ENCODE peak calls at places on chromosomes 16 and 17, in ten cellular contexts. One of them, this sample, is unnamed.

GRCh38 chr17:58332720-58333395 is 4.3 kb upstream of the TSPOAP1 start:
- DNase-seq in Peyer's patch: peak; percentile 77
- DNase-seq in body of pancreas: no peak
- DNase-seq in spleen: peak; percentile 93
- DNase-seq in A549: no peak
- DNase-seq in transverse colon: no peak
- DNase-seq in sigmoid colon: no peak
- DNase-seq in tibial nerve: no peak
- DNase-seq in IMR-90: no peak
- DNase-seq in esophagus squamous epithelium: no peak
- DNase-seq in this sample: no peak

GRCh38 chr17:41073676-41074075 is 8.0 kb upstream of the KRTAP2-4 start:
- DNase-seq in transverse colon: no peak
- DNase-seq in esophagus squamous epithelium: no peak
- DNase-seq in spleen: no peak
- DNase-seq in sigmoid colon: no peak
- DNase-seq in A549: no peak
- DNase-seq in Peyer's patch: no peak
- DNase-seq in IMR-90: no peak
- DNase-seq in body of pancreas: no peak
- DNase-seq in tibial nerve: no peak
- DNase-seq in this sample: no peak

GRCh38 chr16:3321802-3322201 is 16.5 kb downstream of the ZNF75A start:
- DNase-seq in Peyer's patch: no peak
- DNase-seq in body of pancreas: no peak
- DNase-seq in sigmoid colon: no peak
- DNase-seq in A549: peak; percentile 40
- DNase-seq in IMR-90: no peak
- DNase-seq in spleen: no peak
- DNase-seq in tibial nerve: no peak
- DNase-seq in transverse colon: no peak
- DNase-seq in esophagus squamous epithelium: no peak
- DNase-seq in this sample: no peak

GRCh38 chr17:879546-879945 is 97.4 kb downstream of the MRM3 start:
- DNase-seq in body of pancreas: peak; percentile 89
- DNase-seq in transverse colon: peak; percentile 71
- DNase-seq in sigmoid colon: peak; percentile 86
- DNase-seq in esophagus squamous epithelium: no peak
- DNase-seq in IMR-90: peak; percentile 48
- DNase-seq in A549: peak; percentile 85
- DNase-seq in Peyer's patch: peak; percentile 52
- DNase-seq in tibial nerve: peak; percentile 41
- DNase-seq in spleen: peak; percentile 79
- DNase-seq in this sample: peak; percentile 78

GRCh38 chr17:2053380-2054261 is 1.3 kb upstream of the HIC1 start:
- DNase-seq in transverse colon: peak; percentile 77
- DNase-seq in esophagus squamous epithelium: no peak
- DNase-seq in A549: peak; percentile 84
- DNase-seq in body of pancreas: peak; percentile 59
- DNase-seq in tibial nerve: peak; percentile 76
- DNase-seq in IMR-90: peak; percentile 67
- DNase-seq in spleen: peak; percentile 92
- DNase-seq in sigmoid colon: peak; percentile 93
- DNase-seq in Peyer's patch: peak; percentile 80
- DNase-seq in this sample: peak; percentile 76

GRCh38 chr16:54062361-54063346 is 223.9 kb downstream of the IRX3 start:
- DNase-seq in sigmoid colon: no peak
- DNase-seq in IMR-90: no peak
- DNase-seq in spleen: no peak
- DNase-seq in transverse colon: no peak
- DNase-seq in tibial nerve: no peak
- DNase-seq in esophagus squamous epithelium: no peak
- DNase-seq in Peyer's patch: no peak
- DNase-seq in A549: no peak
- DNase-seq in body of pancreas: no peak
- DNase-seq in this sample: no peak

GRCh38 chr16:67861877-67862276 is 11.0 kb upstream of the EDC4 start:
- DNase-seq in Peyer's patch: no peak
- DNase-seq in transverse colon: no peak
- DNase-seq in A549: no peak
- DNase-seq in body of pancreas: no peak
- DNase-seq in esophagus squamous epithelium: no peak
- DNase-seq in IMR-90: no peak
- DNase-seq in tibial nerve: no peak
- DNase-seq in sigmoid colon: no peak
- DNase-seq in spleen: no peak
- DNase-seq in this sample: no peak

GRCh38 chr16:19717319-19717718 is 708 bp downstream of the KNOP1 start:
- DNase-seq in tibial nerve: no peak
- DNase-seq in transverse colon: no peak
- DNase-seq in IMR-90: peak; percentile 8
- DNase-seq in A549: no peak
- DNase-seq in spleen: no peak
- DNase-seq in Peyer's patch: no peak
- DNase-seq in sigmoid colon: peak; percentile 18
- DNase-seq in esophagus squamous epithelium: no peak
- DNase-seq in body of pancreas: no peak
- DNase-seq in this sample: no peak

GRCh38 chr17:17944743-17945142 is 27.5 kb downstream of the TOM1L2 start:
- DNase-seq in Peyer's patch: no peak
- DNase-seq in A549: no peak
- DNase-seq in esophagus squamous epithelium: no peak
- DNase-seq in sigmoid colon: no peak
- DNase-seq in transverse colon: no peak
- DNase-seq in tibial nerve: no peak
- DNase-seq in body of pancreas: no peak
- DNase-seq in spleen: no peak
- DNase-seq in IMR-90: no peak
- DNase-seq in this sample: no peak

GRCh38 chr17:17947966-17948365 is 24.2 kb downstream of the TOM1L2 start:
- DNase-seq in sigmoid colon: no peak
- DNase-seq in Peyer's patch: no peak
- DNase-seq in A549: no peak
- DNase-seq in esophagus squamous epithelium: no peak
- DNase-seq in spleen: no peak
- DNase-seq in transverse colon: no peak
- DNase-seq in IMR-90: peak; percentile 54
- DNase-seq in body of pancreas: no peak
- DNase-seq in tibial nerve: no peak
- DNase-seq in this sample: no peak

GRCh38 chr17:17944253-17944652 is 27.9 kb downstream of the TOM1L2 start:
- DNase-seq in sigmoid colon: no peak
- DNase-seq in transverse colon: no peak
- DNase-seq in IMR-90: no peak
- DNase-seq in body of pancreas: no peak
- DNase-seq in Peyer's patch: no peak
- DNase-seq in esophagus squamous epithelium: no peak
- DNase-seq in A549: no peak
- DNase-seq in tibial nerve: no peak
- DNase-seq in spleen: no peak
- DNase-seq in this sample: no peak

GRCh38 chr17:17947309-17947708 is 24.9 kb downstream of the TOM1L2 start:
- DNase-seq in Peyer's patch: no peak
- DNase-seq in sigmoid colon: no peak
- DNase-seq in body of pancreas: no peak
- DNase-seq in tibial nerve: no peak
- DNase-seq in spleen: no peak
- DNase-seq in A549: no peak
- DNase-seq in transverse colon: no peak
- DNase-seq in IMR-90: no peak
- DNase-seq in esophagus squamous epithelium: no peak
- DNase-seq in this sample: no peak

DNA sequence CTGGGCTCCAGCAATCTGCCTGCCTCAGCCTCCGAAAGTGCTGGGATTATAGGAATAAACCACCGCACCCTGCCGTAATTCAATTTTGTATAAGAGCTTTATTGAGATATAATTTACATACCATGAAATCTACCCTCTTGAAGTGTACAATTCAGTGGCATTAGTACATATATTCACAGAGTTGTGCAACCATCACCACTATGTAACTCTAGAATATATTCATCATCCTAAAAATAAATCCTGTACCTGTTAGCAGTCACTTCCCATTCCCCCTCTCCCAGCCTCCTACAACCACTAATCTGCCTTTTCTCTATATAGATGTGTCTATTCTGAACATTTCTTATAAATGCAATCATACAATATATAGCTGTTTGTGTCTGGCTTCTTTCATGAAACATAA is 26.1 kb downstream of the TOM1L2 start:
- DNase-seq in Peyer's patch: no peak
- DNase-seq in transverse colon: no peak
- DNase-seq in sigmoid colon: no peak
- DNase-seq in A549: no peak
- DNase-seq in tibial nerve: no peak
- DNase-seq in body of pancreas: no peak
- DNase-seq in IMR-90: no peak
- DNase-seq in esophagus squamous epithelium: no peak
- DNase-seq in spleen: no peak
- DNase-seq in this sample: no peak
- H3K4me1 ChIP-seq in Peyer's patch: no peaks in the 10 kb centered on the region
- H3K4me1 ChIP-seq in transverse colon: peaks cover 27% of the 10 kb centered on the region
- H3K4me1 ChIP-seq in sigmoid colon: peaks cover 53% of the 10 kb centered on the region
- H3K4me1 ChIP-seq in A549: peaks cover 54% of the 10 kb centered on the region
- H3K4me1 ChIP-seq in tibial nerve: no peaks in the 10 kb centered on the region
- H3K4me1 ChIP-seq in body of pancreas: peaks cover 27% of the 10 kb centered on the region
- H3K4me1 ChIP-seq in IMR-90: peaks cover 35% of the 10 kb centered on the region
- H3K4me1 ChIP-seq in esophagus squamous epithelium: peaks cover 43% of the 10 kb centered on the region
- H3K4me1 ChIP-seq in spleen: peaks cover 7% of the 10 kb centered on the region
- H3K4me1 ChIP-seq in this sample: peaks cover under 1% of the 10 kb centered on the region

GRCh38 chr16:89381788-89382187 is 108.6 kb downstream of the ANKRD11 start:
- DNase-seq in IMR-90: no peak
- DNase-seq in A549: no peak
- DNase-seq in spleen: no peak
- DNase-seq in Peyer's patch: no peak
- DNase-seq in tibial nerve: no peak
- DNase-seq in body of pancreas: no peak
- DNase-seq in sigmoid colon: no peak
- DNase-seq in transverse colon: no peak
- DNase-seq in esophagus squamous epithelium: no peak
- DNase-seq in this sample: peak; percentile 77

GRCh38 chr16:89384282-89384681 is 106.1 kb downstream of the ANKRD11 start:
- DNase-seq in IMR-90: no peak
- DNase-seq in transverse colon: no peak
- DNase-seq in A549: no peak
- DNase-seq in spleen: no peak
- DNase-seq in esophagus squamous epithelium: no peak
- DNase-seq in body of pancreas: no peak
- DNase-seq in Peyer's patch: no peak
- DNase-seq in sigmoid colon: no peak
- DNase-seq in tibial nerve: no peak
- DNase-seq in this sample: no peak

GRCh38 chr16:89385712-89386111 is 104.6 kb downstream of the ANKRD11 start:
- DNase-seq in A549: no peak
- DNase-seq in spleen: no peak
- DNase-seq in IMR-90: no peak
- DNase-seq in tibial nerve: no peak
- DNase-seq in esophagus squamous epithelium: no peak
- DNase-seq in body of pancreas: no peak
- DNase-seq in transverse colon: no peak
- DNase-seq in Peyer's patch: no peak
- DNase-seq in sigmoid colon: peak; percentile 53
- DNase-seq in this sample: no peak

GRCh38 chr16:89380681-89381080 is 109.7 kb downstream of the ANKRD11 start:
- DNase-seq in tibial nerve: no peak
- DNase-seq in spleen: no peak
- DNase-seq in transverse colon: no peak
- DNase-seq in esophagus squamous epithelium: no peak
- DNase-seq in A549: no peak
- DNase-seq in IMR-90: no peak
- DNase-seq in Peyer's patch: no peak
- DNase-seq in sigmoid colon: no peak
- DNase-seq in body of pancreas: no peak
- DNase-seq in this sample: peak; percentile 28

DNA sequence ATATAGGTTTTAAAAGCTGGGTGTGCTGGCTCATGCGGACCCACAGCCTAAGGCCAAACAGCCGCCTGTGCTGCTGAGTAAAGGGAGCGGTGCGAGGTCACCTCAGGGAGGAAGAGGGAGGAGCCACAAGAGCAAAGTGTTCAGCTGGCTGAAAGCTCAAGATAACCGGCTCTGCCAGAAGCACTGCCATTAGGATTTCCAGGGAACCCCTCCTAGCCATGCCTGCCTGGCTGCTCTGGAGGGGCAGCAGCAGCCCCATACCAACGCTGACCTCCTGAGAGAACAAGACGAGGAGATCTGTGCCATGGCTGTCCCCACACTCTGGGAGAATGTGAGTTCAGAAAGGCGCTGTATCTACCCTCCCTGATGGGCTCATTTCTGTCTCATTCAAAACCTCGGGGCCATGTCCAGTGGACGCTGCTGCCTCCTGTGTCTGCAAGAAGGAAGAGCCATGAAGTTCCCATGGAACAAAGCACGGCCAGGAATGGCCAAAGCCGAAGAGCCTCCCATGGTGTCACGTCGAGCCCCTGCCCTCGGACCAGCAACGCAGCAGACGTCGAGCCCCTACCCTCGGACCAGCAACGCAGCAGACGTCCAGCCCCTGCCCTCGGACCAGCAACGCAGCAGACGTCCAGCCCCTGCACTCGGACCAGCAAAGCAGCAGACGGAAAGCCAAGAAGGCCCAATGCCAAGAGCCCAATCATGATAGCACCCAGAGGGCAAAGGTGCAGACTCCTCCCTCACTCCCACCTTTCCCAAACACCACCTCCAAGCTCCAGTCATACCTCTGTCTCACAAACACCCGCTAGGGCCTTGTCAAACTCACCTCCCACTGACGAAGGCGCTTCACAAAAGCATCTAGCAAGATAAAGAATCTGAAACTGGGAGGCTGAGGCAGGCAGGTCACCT is 107.0 kb downstream of the ANKRD11 start:
- DNase-seq in tibial nerve: no peak
- DNase-seq in transverse colon: peak; percentile 74
- DNase-seq in IMR-90: peak; percentile 47
- DNase-seq in body of pancreas: peak; percentile 71
- DNase-seq in sigmoid colon: peak; percentile 59
- DNase-seq in A549: peak; percentile 34
- DNase-seq in Peyer's patch: no peak
- DNase-seq in spleen: no peak
- DNase-seq in esophagus squamous epithelium: no peak
- DNase-seq in this sample: peak; percentile 65
- H3K27ac ChIP-seq in tibial nerve: no peak overlapping the region
- H3K27ac ChIP-seq in transverse colon: peak overlapping the region; percentile 74
- H3K27ac ChIP-seq in IMR-90: no peak overlapping the region
- H3K27ac ChIP-seq in body of pancreas: peak overlapping the region; percentile 16
- H3K27ac ChIP-seq in sigmoid colon: no peak overlapping the region
- H3K27ac ChIP-seq in A549: peak overlapping the region; percentile 3
- H3K27ac ChIP-seq in Peyer's patch: peak overlapping the region; percentile 52
- H3K27ac ChIP-seq in spleen: peak overlapping the region; percentile 7
- H3K27ac ChIP-seq in esophagus squamous epithelium: peak overlapping the region; percentile 77
- H3K27ac ChIP-seq in this sample: peak overlapping the region; percentile 25

GRCh38 chr16:71693168-71693567 is 31.3 kb downstream of the PHLPP2 start:
- DNase-seq in A549: no peak
- DNase-seq in esophagus squamous epithelium: no peak
- DNase-seq in IMR-90: no peak
- DNase-seq in Peyer's patch: no peak
- DNase-seq in sigmoid colon: no peak
- DNase-seq in spleen: no peak
- DNase-seq in transverse colon: no peak
- DNase-seq in body of pancreas: no peak
- DNase-seq in tibial nerve: no peak
- DNase-seq in this sample: no peak
- TF ChIP-seq POLR2A in A549: no peak
- TF ChIP-seq POLR2A in esophagus squamous epithelium: no peak
- TF ChIP-seq POLR2A in IMR-90: no peak
- TF ChIP-seq POLR2A in Peyer's patch: no peak
- TF ChIP-seq POLR2A in sigmoid colon: no peak
- TF ChIP-seq POLR2A in spleen: no peak
- TF ChIP-seq POLR2A in transverse colon: no peak
- TF ChIP-seq POLR2A in body of pancreas: no peak
- TF ChIP-seq POLR2A in tibial nerve: no peak
- TF ChIP-seq POLR2A in this sample: no peak

GRCh38 chr17:78559024-78559423 is 18.2 kb downstream of the DNAH17 start:
- DNase-seq in Peyer's patch: no peak
- DNase-seq in sigmoid colon: no peak
- DNase-seq in body of pancreas: no peak
- DNase-seq in transverse colon: no peak
- DNase-seq in tibial nerve: no peak
- DNase-seq in IMR-90: no peak
- DNase-seq in spleen: no peak
- DNase-seq in esophagus squamous epithelium: no peak
- DNase-seq in A549: no peak
- DNase-seq in this sample: no peak

GRCh38 chr17:78559749-78560368 is 17.3 kb downstream of the DNAH17 start:
- DNase-seq in Peyer's patch: no peak
- DNase-seq in A549: no peak
- DNase-seq in spleen: no peak
- DNase-seq in body of pancreas: peak; percentile 33
- DNase-seq in tibial nerve: no peak
- DNase-seq in transverse colon: no peak
- DNase-seq in sigmoid colon: no peak
- DNase-seq in esophagus squamous epithelium: no peak
- DNase-seq in IMR-90: no peak
- DNase-seq in this sample: no peak

GRCh38 chr17:78556812-78557211 is 20.4 kb downstream of the DNAH17 start:
- DNase-seq in sigmoid colon: no peak
- DNase-seq in esophagus squamous epithelium: no peak
- DNase-seq in tibial nerve: no peak
- DNase-seq in IMR-90: no peak
- DNase-seq in A549: no peak
- DNase-seq in body of pancreas: no peak
- DNase-seq in transverse colon: no peak
- DNase-seq in spleen: no peak
- DNase-seq in Peyer's patch: no peak
- DNase-seq in this sample: no peak

GRCh38 chr17:78557598-78558039 is 19.6 kb downstream of the DNAH17 start:
- DNase-seq in esophagus squamous epithelium: no peak
- DNase-seq in sigmoid colon: no peak
- DNase-seq in transverse colon: no peak
- DNase-seq in Peyer's patch: no peak
- DNase-seq in body of pancreas: no peak
- DNase-seq in IMR-90: peak; percentile 60
- DNase-seq in tibial nerve: no peak
- DNase-seq in spleen: no peak
- DNase-seq in A549: peak; percentile 46
- DNase-seq in this sample: no peak

DNA sequence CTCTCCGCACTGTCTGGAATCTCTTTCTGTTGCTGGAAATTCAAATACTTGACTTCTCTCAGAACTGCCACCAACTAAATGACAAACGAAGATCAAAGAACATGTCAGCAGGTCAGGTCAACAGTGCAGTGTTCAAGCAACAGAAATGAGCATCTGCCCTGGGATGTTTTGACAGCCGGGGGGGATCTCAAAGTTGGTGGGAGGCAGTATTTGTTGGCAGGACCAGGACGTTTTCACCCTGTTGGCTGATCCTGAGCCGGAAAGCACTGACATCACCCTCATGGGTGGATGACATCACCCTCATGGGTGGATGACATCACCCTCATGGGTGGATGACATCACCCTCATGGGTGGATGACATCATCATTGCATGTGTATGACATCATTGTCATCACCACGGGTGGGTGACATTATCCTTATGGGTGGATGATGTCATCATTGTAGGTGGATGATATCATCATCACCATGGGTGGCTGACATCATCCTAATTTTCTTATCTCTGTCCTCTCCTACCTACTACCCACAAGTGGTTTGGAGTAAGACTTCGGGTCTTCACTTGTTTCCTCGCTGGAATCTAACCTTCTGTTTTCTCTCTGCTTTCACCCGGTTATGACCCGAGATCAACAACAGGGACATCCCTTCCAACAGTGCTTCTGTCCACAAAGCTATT is 18.9 kb downstream of the DNAH17 start:
- DNase-seq in Peyer's patch: no peak
- DNase-seq in transverse colon: no peak
- DNase-seq in A549: peak; percentile 53
- DNase-seq in IMR-90: no peak
- DNase-seq in esophagus squamous epithelium: no peak
- DNase-seq in tibial nerve: no peak
- DNase-seq in spleen: no peak
- DNase-seq in body of pancreas: no peak
- DNase-seq in sigmoid colon: no peak
- DNase-seq in this sample: no peak
- H3K4me1 ChIP-seq in Peyer's patch: no peaks in the 10 kb centered on the region
- H3K4me1 ChIP-seq in transverse colon: no peaks in the 10 kb centered on the region
- H3K4me1 ChIP-seq in A549: peaks cover 10% of the 10 kb centered on the region
- H3K4me1 ChIP-seq in IMR-90: no peaks in the 10 kb centered on the region
- H3K4me1 ChIP-seq in esophagus squamous epithelium: no peaks in the 10 kb centered on the region
- H3K4me1 ChIP-seq in tibial nerve: no peaks in the 10 kb centered on the region
- H3K4me1 ChIP-seq in spleen: no peaks in the 10 kb centered on the region
- H3K4me1 ChIP-seq in body of pancreas: no peaks in the 10 kb centered on the region
- H3K4me1 ChIP-seq in sigmoid colon: no peaks in the 10 kb centered on the region
- H3K4me1 ChIP-seq in this sample: no peaks in the 10 kb centered on the region